ENCODE peak calls at places on chromosomes 1 and 21, in four cellular contexts. One of them, this sample, is unnamed.

GRCh38 chr1:81254560-81254959 is 546.2 kb upstream of the ADGRL2 start:
- DNase-seq in tibial nerve: no peak
- DNase-seq in AG04450: no peak
- DNase-seq in PC-3: peak
- DNase-seq in this sample: no peak

GRCh38 chr1:164660415-164661174 is 101.6 kb downstream of the PBX1 start:
- DNase-seq in tibial nerve: no peak
- DNase-seq in AG04450: no peak
- DNase-seq in PC-3: peak
- DNase-seq in this sample: no peak

GRCh38 chr1:185656663-185657062 is 77.5 kb upstream of the HMCN1 start:
- DNase-seq in tibial nerve: no peak
- DNase-seq in AG04450: no peak
- DNase-seq in PC-3: no peak
- DNase-seq in this sample: no peak

GRCh38 chr1:37931493-37932158 is 15.2 kb downstream of the INPP5B start:
- DNase-seq in tibial nerve: peak
- DNase-seq in AG04450: peak
- DNase-seq in PC-3: peak
- DNase-seq in this sample: peak

GRCh38 chr1:30847358-30847972 is 61.1 kb downstream of the SDC3 start:
- DNase-seq in tibial nerve: peak
- DNase-seq in AG04450: peak
- DNase-seq in PC-3: no peak
- DNase-seq in this sample: no peak

GRCh38 chr1:170461762-170462384 is 70.1 kb upstream of the GORAB start:
- DNase-seq in tibial nerve: no peak
- DNase-seq in AG04450: no peak
- DNase-seq in PC-3: peak
- DNase-seq in this sample: peak

GRCh38 chr1:33442141-33442540 is 11.2 kb upstream of the PHC2 start:
- DNase-seq in tibial nerve: no peak
- DNase-seq in AG04450: no peak
- DNase-seq in PC-3: peak
- DNase-seq in this sample: no peak

GRCh38 chr1:146036241-146036989 is 14.9 kb upstream of the HJV start:
- DNase-seq in tibial nerve: no peak
- DNase-seq in AG04450: no peak
- DNase-seq in PC-3: no peak
- DNase-seq in this sample: no peak

GRCh38 chr1:26999440-26999987 is 6.0 kb downstream of the TRNP1 start:
- DNase-seq in tibial nerve: peak
- DNase-seq in AG04450: peak
- DNase-seq in PC-3: peak
- DNase-seq in this sample: peak

GRCh38 chr1:74835046-74835445 is 102.1 kb downstream of the TYW3 start:
- DNase-seq in tibial nerve: no peak
- DNase-seq in AG04450: peak
- DNase-seq in PC-3: no peak
- DNase-seq in this sample: no peak

DNA sequence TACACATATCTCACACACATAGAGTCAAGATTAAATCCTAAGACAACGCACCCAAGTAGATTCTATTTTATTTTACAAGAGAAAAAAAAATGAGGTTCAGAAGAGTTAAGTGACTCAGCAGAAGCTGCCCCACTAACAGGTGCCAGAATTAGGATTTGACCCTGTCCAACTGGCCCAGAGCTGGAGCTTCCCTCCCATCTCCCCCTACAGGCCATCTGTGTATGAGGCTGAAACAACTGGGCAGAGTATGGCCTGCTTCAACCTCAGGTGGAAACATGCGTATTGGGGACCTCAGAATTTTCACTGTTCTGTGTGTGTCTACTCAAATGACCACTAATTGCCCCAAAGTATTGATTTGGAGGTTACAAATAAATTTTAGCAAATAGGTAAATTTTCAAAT is 29.9 kb downstream of the PSMG1 start:
- DNase-seq in tibial nerve: no peak
- DNase-seq in AG04450: no peak
- DNase-seq in PC-3: peak
- DNase-seq in this sample: peak
- TF ChIP-seq CTCF in tibial nerve: no peak
- TF ChIP-seq CTCF in AG04450: peak
- TF ChIP-seq CTCF in PC-3: peak
- TF ChIP-seq CTCF in this sample: peak

GRCh38 chr1:172585861-172586260 is 52.9 kb downstream of the SUCO start:
- DNase-seq in tibial nerve: no peak
- DNase-seq in AG04450: no peak
- DNase-seq in PC-3: peak
- DNase-seq in this sample: no peak
- H3K4me3 ChIP-seq in tibial nerve: no peak
- H3K4me3 ChIP-seq in AG04450: no peak
- H3K4me3 ChIP-seq in PC-3: peak
- H3K4me3 ChIP-seq in this sample: no peak

GRCh38 chr1:45490623-45491463 is at the start of gene TESK2:
- DNase-seq in tibial nerve: peak
- DNase-seq in AG04450: peak
- DNase-seq in PC-3: peak
- DNase-seq in this sample: peak
- TF ChIP-seq CTCF in tibial nerve: peak
- TF ChIP-seq CTCF in AG04450: no peak
- TF ChIP-seq CTCF in PC-3: no peak
- TF ChIP-seq CTCF in this sample: peak

DNA sequence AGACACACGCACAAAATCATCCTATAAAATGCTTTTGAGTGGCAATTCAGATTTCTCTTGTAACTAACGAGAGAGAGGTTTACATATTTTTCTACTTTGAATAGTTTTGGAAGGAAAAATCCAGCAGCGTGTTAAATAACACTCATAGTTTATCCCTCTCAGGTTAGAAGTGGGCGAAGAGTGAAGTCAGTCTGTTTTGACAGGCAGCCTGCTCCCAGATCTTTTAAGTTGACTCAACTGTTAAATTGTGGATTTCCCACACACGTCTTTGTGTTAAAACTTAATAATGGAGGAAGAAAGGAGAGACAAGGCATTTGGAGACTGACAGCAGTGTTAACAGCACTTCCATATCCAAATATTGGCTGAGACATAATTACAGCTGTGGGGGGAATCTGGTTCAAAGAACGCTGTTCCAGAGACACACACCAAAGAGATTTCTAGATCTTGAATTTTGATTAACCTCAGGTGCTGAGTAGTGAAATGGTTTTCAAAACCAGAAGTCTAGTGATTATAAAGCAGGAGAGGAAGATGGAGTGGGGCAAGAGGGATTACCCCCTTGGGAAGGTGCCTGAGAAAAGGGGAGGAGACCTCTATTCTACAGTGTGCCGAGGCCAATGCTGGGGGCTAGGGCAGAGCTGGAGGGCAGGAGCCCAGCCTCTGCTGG is 2.7 kb downstream of the MAPKAPK2 start:
- DNase-seq in tibial nerve: no peak
- DNase-seq in AG04450: no peak
- DNase-seq in PC-3: no peak
- DNase-seq in this sample: no peak
- H3K4me3 ChIP-seq in tibial nerve: peak
- H3K4me3 ChIP-seq in AG04450: peak
- H3K4me3 ChIP-seq in PC-3: peak
- H3K4me3 ChIP-seq in this sample: peak

DNA sequence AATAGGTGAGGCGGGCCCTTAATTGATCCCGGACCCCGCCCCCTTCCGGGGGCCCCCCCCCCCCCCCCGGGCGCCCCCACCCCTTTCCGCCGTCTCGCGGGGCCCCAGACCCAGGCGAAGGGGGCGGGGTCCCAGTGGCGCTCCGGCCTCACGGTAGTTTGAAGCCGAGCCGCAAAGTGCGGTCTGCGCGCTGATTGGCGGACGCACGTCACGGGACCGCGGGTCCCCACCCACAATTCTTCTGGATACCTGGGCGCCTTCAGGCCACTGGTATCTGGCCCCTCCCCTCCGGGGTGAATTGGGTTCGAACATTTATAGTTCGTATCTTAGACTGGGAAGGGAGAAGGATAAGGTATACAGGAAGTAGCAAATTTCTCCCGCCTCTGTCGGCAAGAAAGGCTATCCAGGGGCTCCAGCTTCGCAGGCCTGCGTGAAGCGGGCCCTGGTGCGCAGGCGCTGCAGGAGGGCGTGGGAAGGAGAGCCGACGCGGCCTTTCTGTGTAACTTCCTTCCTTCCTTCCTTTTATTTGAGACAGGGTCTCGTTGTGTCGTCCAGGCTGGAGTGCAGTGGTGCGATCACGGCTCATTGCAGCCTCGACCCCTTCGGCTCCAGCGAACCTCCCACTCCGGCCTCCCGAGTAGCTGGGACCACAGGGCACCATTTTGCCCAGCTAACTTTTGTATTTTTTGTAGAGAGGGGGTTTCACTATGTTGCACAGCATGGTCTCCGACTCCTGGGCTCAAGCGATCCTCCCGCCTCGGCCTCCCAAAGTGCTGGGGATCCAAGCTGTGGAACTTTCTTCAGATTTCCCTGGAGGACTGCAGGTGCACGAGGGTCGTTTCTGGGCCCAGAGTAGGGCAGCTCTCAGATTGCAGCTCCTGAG is 564 bp upstream of the HMGN1 start:
- DNase-seq in tibial nerve: peak
- DNase-seq in AG04450: peak
- DNase-seq in PC-3: peak
- DNase-seq in this sample: peak
- TF ChIP-seq CTCF in tibial nerve: no peak
- TF ChIP-seq CTCF in AG04450: no peak
- TF ChIP-seq CTCF in PC-3: no peak
- TF ChIP-seq CTCF in this sample: no peak

DNA sequence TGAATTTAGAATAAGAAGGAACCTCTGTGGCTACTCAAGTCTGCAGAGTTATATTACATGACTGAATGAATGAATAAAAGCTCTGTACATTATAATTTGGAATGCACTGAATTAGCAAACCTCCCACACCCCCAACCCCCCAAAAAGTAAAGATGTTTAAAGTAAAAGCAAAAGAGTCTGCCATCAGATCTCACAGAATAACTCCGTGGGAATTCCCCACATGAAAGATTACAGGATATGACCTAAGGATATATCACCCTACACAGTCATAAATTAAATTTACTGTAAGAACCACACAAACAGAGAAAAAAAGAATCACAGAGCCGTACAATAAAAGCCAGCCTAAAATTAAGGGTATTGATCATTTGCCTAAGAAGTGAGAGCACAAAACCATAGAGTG is 587.3 kb downstream of the PTPRC start:
- DNase-seq in tibial nerve: no peak
- DNase-seq in AG04450: no peak
- DNase-seq in PC-3: peak
- DNase-seq in this sample: peak
- H3K4me3 ChIP-seq in tibial nerve: no peak
- H3K4me3 ChIP-seq in AG04450: no peak
- H3K4me3 ChIP-seq in PC-3: peak
- H3K4me3 ChIP-seq in this sample: no peak

GRCh38 chr1:177568702-177569101 is 397.9 kb downstream of the BRINP2 start:
- DNase-seq in tibial nerve: no peak
- DNase-seq in AG04450: no peak
- DNase-seq in PC-3: no peak
- DNase-seq in this sample: no peak
- TF ChIP-seq CTCF in tibial nerve: no peak
- TF ChIP-seq CTCF in AG04450: no peak
- TF ChIP-seq CTCF in PC-3: peak
- TF ChIP-seq CTCF in this sample: no peak

GRCh38 chr1:54396280-54396903 is 9.8 kb downstream of the SSBP3 start:
- DNase-seq in tibial nerve: no peak
- DNase-seq in AG04450: no peak
- DNase-seq in PC-3: no peak
- DNase-seq in this sample: no peak
- H3K4me3 ChIP-seq in tibial nerve: no peak
- H3K4me3 ChIP-seq in AG04450: no peak
- H3K4me3 ChIP-seq in PC-3: no peak
- H3K4me3 ChIP-seq in this sample: no peak

DNA sequence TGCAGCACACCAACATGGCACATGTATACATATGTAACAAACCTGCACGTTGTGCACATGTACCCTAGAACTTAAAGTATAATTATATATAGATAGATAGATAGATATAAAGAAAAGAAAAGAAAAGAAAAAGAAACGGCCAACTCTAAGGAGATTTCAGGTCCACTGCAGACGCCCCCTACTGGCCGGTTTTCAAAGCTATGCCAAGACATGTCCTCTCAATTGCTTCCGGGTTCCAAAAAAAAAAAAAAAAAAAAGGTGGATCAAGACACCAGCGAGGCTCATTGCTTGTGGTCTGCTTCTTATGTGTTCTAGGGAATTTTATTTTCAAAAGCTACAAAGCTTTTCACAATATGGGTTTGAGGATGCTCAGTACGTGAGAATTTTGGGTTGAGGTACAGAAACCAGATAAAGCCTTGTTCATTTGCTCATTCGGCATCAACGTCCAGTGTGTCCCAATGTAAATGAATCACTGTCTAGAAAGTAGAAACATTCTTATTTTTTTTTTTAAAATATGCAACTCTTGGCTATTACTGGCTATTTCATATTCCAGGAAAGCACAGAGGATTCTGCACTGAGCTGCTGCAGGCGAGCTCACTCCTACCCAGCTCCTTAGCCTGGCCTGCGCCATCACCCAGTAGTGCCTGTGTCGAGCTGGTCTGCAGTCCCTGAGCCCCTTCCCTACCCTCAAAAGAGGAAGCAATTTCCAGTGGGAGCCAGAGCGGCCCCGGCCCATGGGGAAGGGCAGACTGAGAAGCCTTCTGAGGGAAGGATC is 643.0 kb downstream of the KIF26B start:
- DNase-seq in tibial nerve: no peak
- DNase-seq in AG04450: no peak
- DNase-seq in PC-3: peak
- DNase-seq in this sample: peak
- TF ChIP-seq CTCF in tibial nerve: no peak
- TF ChIP-seq CTCF in AG04450: peak
- TF ChIP-seq CTCF in PC-3: peak
- TF ChIP-seq CTCF in this sample: peak

GRCh38 chr1:151196292-151196800 is 2.0 kb upstream of the PIP5K1A start:
- DNase-seq in tibial nerve: peak
- DNase-seq in AG04450: peak
- DNase-seq in PC-3: peak
- DNase-seq in this sample: peak
- H3K4me3 ChIP-seq in tibial nerve: peak
- H3K4me3 ChIP-seq in AG04450: no peak
- H3K4me3 ChIP-seq in PC-3: peak
- H3K4me3 ChIP-seq in this sample: no peak

This sample was measured in fibroblast of the aortic adventitia.